ENCODE peak calls at places on chromosomes 3 and 15, in six cellular contexts. S is A549, C is mesendoderm, X is esophagus muscularis mucosa, E is AG04450, K is GM23338. W is an unnamed sample.

GRCh38 chr3:150745832-150746231 is 17.1 kb downstream of the SIAH2 start:
- DNase-seq in S (no peak), C (no peak), X (no peak), E (no peak), K (no peak), W (no peak)

GRCh38 chr15:51907136-51907862 is 64.3 kb downstream of the LEO1 start:
- DNase-seq in S (peak; percentile 39), C (peak; percentile 65), X (no peak), E (no peak), K (peak; percentile 60), W (no peak)

GRCh38 chr3:12689997-12690711 is 26.2 kb upstream of the RAF1 start:
- DNase-seq in S (no peak), C (no peak), X (no peak), E (no peak), K (no peak), W (no peak)

GRCh38 chr15:90829942-90830440 is 38.4 kb upstream of the FURIN start:
- DNase-seq in S (no peak), C (no peak), X (no peak), E (no peak), K (no peak), W (no peak)

GRCh38 chr3:126149256-126149902 is 31.0 kb downstream of the ALDH1L1 start:
- DNase-seq in S (no peak), C (no peak), X (peak; percentile 85), E (no peak), K (no peak), W (no peak)

GRCh38 chr15:73945109-73945508 is 18.8 kb downstream of the LOXL1 start:
- DNase-seq in S (no peak), C (no peak), X (no peak), E (no peak), K (no peak), W (no peak)

GRCh38 chr3:46709721-46710120 is 7.9 kb downstream of the PRSS50 start:
- DNase-seq in S (no peak), C (no peak), X (no peak), E (no peak), K (no peak), W (peak; percentile 16)

GRCh38 chr3:81466161-81466560 is 295.3 kb downstream of the GBE1 start:
- DNase-seq in S (no peak), C (no peak), X (no peak), E (no peak), K (no peak), W (no peak)

GRCh38 chr3:11662392-11662990 is 18.8 kb upstream of the VGLL4 start:
- DNase-seq in S (peak; percentile 24), C (peak; percentile 61), X (no peak), E (no peak), K (peak; percentile 62), W (no peak)

GRCh38 chr3:13708301-13708700 is 159.4 kb downstream of the FBLN2 start:
- DNase-seq in S (no peak), C (no peak), X (no peak), E (no peak), K (no peak), W (no peak)

GRCh38 chr3:129025691-129026435 is 24.8 kb downstream of the EFCC1 start:
- DNase-seq in S (no peak), C (no peak), X (no peak), E (no peak), K (no peak), W (peak; percentile 32)

GRCh38 chr15:51737538-51738305 is at the start of gene LYSMD2:
- DNase-seq in S (peak; percentile 59), C (peak; percentile 42), X (peak; percentile 94), E (no peak), K (peak; percentile 69), W (peak; percentile 86)

GRCh38 chr3:71083726-71084131 is 499.8 kb downstream of the FOXP1 start:
- DNase-seq in S (no peak), C (no peak), X (no peak), E (no peak), K (no peak), W (no peak)

GRCh38 chr3:28994161-28994905 is 286.5 kb upstream of the RBMS3 start:
- DNase-seq in S (no peak), C (no peak), X (no peak), E (no peak), K (no peak), W (no peak)

GRCh38 chr3:123084192-123084591 is 17.4 kb downstream of the PDIA5 start:
- DNase-seq in S (no peak), C (no peak), X (no peak), E (no peak), K (no peak), W (peak; percentile 44)

GRCh38 chr3:58009749-58010535 is 1.7 kb downstream of the FLNB start:
- DNase-seq in S (no peak), C (peak; percentile 38), X (no peak), E (no peak), K (peak; percentile 66), W (no peak)

GRCh38 chr3:6723205-6723604 is 137.7 kb upstream of the GRM7 start:
- DNase-seq in S (no peak), C (no peak), X (no peak), E (no peak), K (no peak), W (no peak)

GRCh38 chr15:64400583-64400982 is 12.9 kb downstream of the TRIP4 start:
- DNase-seq in S (no peak), C (no peak), X (no peak), E (no peak), K (no peak), W (no peak)

DNA sequence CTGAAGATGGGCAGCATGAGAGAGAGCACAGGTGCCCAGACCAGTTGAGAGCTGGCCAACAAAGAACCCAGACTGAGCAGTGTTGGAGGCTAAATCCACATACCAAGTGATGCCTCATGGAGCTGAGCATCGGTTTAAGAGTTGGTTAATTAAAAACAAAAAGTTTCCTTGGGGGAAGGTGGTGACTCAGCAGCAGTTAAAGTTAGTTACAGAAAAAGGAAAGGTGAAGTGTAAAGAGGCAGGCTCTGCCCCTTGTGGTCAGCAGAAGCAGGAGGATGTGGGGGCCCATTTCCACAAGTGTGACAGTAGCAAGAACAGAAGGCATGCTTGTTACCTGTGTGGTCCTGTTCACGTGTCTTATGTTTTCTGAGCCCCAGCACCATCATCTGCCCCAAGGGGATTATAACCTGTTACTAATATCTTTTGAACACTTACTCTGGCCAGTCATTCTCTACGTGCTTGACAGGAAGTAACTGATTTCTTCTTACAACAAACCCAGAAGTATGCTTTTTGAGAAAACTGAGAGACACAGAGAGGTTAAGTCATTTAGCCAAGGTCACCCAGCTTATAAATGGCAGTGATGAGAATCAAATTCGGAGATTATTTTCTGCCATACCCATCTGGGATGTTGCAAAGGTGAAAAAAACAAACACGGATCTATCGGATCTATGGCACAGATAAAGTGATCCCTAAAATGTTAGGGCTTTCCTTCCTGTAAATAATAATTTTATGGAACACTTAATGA is 91.0 kb downstream of the EPHB1 start:
- DNase-seq in S (no peak), C (peak; percentile 56), X (no peak), E (no peak), K (peak; percentile 55), W (no peak)
- H3K27ac ChIP-seq in S (no peak overlapping the region), C (no peak overlapping the region), X (no peak overlapping the region), E (no peak overlapping the region), K (no peak overlapping the region), W (no peak overlapping the region)

DNA sequence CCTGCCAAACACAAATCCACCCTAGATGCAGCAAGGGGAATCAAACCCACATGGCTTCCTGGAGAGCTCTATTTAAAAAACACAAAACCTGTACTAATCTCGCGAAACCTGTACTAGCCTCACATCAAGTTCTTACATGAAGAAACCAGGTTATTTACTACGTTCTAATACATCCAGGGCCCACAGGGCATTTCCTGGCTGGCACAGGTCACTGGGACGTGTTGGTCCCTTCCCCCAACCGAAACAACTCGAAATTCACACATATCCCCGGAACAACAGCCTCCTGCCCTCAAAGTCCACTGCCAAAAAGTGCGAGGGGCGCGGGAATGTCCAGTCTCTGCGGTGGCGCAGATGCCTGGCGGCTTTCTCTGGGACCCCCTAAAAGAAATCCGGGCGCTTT is 955 bp downstream of the CDCP1 start:
- DNase-seq in S (no peak), C (peak; percentile 34), X (no peak), E (no peak), K (peak; percentile 42), W (no peak)
- H3K27ac ChIP-seq in S (peak overlapping the region; percentile 61), C (no peak overlapping the region), X (no peak overlapping the region), E (no peak overlapping the region), K (no peak overlapping the region), W (no peak overlapping the region)

GRCh38 chr15:70100495-70101331 is 3.0 kb upstream of the TLE3 start:
- DNase-seq in S (peak; percentile 58), C (peak; percentile 82), X (no peak), E (no peak), K (peak; percentile 53), W (peak; percentile 81)
- H3K27ac ChIP-seq in S (peak overlapping the region; percentile 52), C (no peak overlapping the region), X (peak overlapping the region; percentile 97), E (peak overlapping the region; percentile 21), K (no peak overlapping the region), W (peak overlapping the region; percentile 40)

DNA sequence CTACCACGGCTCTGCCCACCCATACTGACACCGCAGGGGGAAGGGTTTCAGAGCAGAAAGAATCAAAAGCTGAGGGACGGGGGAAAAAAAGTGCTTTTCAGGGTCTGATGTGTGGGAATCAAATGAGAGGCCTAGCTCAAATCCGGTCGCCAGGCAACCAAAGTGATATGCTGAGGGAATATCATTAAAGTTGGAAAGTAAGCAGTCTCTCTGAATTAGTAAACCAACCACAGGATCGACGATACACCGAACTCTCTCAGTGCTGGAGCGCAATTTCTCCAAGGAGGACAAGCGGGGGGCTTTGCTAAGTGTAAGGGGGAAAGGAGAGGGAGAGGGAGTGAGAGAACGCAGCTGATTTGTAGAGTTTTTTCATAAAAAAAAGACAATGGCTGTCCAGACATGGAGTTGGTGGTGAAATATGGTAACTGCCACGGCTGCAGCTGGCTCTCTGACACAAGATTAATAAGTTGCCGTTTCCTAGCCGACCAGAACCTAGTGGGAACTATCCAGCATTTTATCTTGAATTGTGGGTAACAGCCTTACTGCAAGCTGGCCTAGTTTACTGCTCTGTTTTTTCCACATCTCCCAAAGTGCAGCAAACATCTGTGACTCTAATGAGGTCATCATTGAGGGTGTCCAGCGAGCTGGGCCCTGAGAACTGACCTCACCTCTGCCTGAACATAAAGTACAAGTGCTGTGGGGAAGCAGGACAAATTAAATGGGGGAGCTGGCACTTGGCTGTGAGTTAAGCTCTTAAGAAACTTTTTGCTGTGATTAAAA is 530.2 kb downstream of the SOX2 start:
- DNase-seq in S (no peak), C (no peak), X (no peak), E (no peak), K (no peak), W (peak; percentile 83)
- H3K27ac ChIP-seq in S (no peak overlapping the region), C (no peak overlapping the region), X (peak overlapping the region; percentile 63), E (no peak overlapping the region), K (no peak overlapping the region), W (peak overlapping the region; percentile 55)